ENCODE peak calls at places on chromosome 19, in seven cellular contexts. One of them, this sample, is unnamed.

GRCh38 chr19:1237754-1238372 is at the start of gene CBARP:
- DNase-seq in heart left ventricle: no peak
- DNase-seq in T-helper 2 cell: no peak
- DNase-seq in breast epithelium: no peak
- DNase-seq in GM10248: peak; percentile 55
- DNase-seq in activated CD4-positive, alpha-beta memory T cell treated with anti-CD3 and anti-CD28 coated beads, Interleukin-2, amount 10 ng/mL, durations not matched to agents 7 days and 5 days: no peak
- DNase-seq in ascending aorta: no peak
- DNase-seq in this sample: peak; percentile 59

GRCh38 chr19:4589579-4590410 is 30.3 kb upstream of the SEMA6B start:
- DNase-seq in activated CD4-positive, alpha-beta memory T cell treated with anti-CD3 and anti-CD28 coated beads, Interleukin-2, amount 10 ng/mL, durations not matched to agents 7 days and 5 days: peak; percentile 27
- DNase-seq in heart left ventricle: no peak
- DNase-seq in ascending aorta: no peak
- DNase-seq in breast epithelium: no peak
- DNase-seq in GM10248: peak; percentile 70
- DNase-seq in T-helper 2 cell: no peak
- DNase-seq in this sample: peak; percentile 68

GRCh38 chr19:40217921-40218890 is at the start of gene TTC9B:
- DNase-seq in activated CD4-positive, alpha-beta memory T cell treated with anti-CD3 and anti-CD28 coated beads, Interleukin-2, amount 10 ng/mL, durations not matched to agents 7 days and 5 days: peak; percentile 52
- DNase-seq in GM10248: peak; percentile 67
- DNase-seq in breast epithelium: no peak
- DNase-seq in heart left ventricle: peak; percentile 64
- DNase-seq in T-helper 2 cell: peak; percentile 35
- DNase-seq in ascending aorta: no peak
- DNase-seq in this sample: peak; percentile 23

GRCh38 chr19:19224852-19225494 is 13.2 kb downstream of the NCAN start:
- DNase-seq in T-helper 2 cell: peak; percentile 69
- DNase-seq in activated CD4-positive, alpha-beta memory T cell treated with anti-CD3 and anti-CD28 coated beads, Interleukin-2, amount 10 ng/mL, durations not matched to agents 7 days and 5 days: peak; percentile 82
- DNase-seq in heart left ventricle: peak; percentile 83
- DNase-seq in breast epithelium: peak; percentile 22
- DNase-seq in ascending aorta: peak; percentile 70
- DNase-seq in GM10248: peak; percentile 89
- DNase-seq in this sample: peak; percentile 99

GRCh38 chr19:17183858-17184271 is 31.3 kb upstream of the USE1 start:
- DNase-seq in breast epithelium: no peak
- DNase-seq in GM10248: peak; percentile 62
- DNase-seq in T-helper 2 cell: no peak
- DNase-seq in heart left ventricle: no peak
- DNase-seq in ascending aorta: no peak
- DNase-seq in activated CD4-positive, alpha-beta memory T cell treated with anti-CD3 and anti-CD28 coated beads, Interleukin-2, amount 10 ng/mL, durations not matched to agents 7 days and 5 days: peak; percentile 45
- DNase-seq in this sample: no peak

GRCh38 chr19:4987286-4987685 is 18.4 kb downstream of the KDM4B start:
- DNase-seq in activated CD4-positive, alpha-beta memory T cell treated with anti-CD3 and anti-CD28 coated beads, Interleukin-2, amount 10 ng/mL, durations not matched to agents 7 days and 5 days: no peak
- DNase-seq in ascending aorta: no peak
- DNase-seq in heart left ventricle: no peak
- DNase-seq in T-helper 2 cell: no peak
- DNase-seq in GM10248: no peak
- DNase-seq in breast epithelium: no peak
- DNase-seq in this sample: no peak

GRCh38 chr19:13281567-13282291 is 131.5 kb downstream of the IER2 start:
- DNase-seq in ascending aorta: no peak
- DNase-seq in activated CD4-positive, alpha-beta memory T cell treated with anti-CD3 and anti-CD28 coated beads, Interleukin-2, amount 10 ng/mL, durations not matched to agents 7 days and 5 days: no peak
- DNase-seq in heart left ventricle: no peak
- DNase-seq in GM10248: no peak
- DNase-seq in breast epithelium: no peak
- DNase-seq in T-helper 2 cell: no peak
- DNase-seq in this sample: peak; percentile 38

GRCh38 chr19:54548806-54549205 is 24.8 kb upstream of the LILRA2 start:
- DNase-seq in T-helper 2 cell: no peak
- DNase-seq in heart left ventricle: no peak
- DNase-seq in breast epithelium: no peak
- DNase-seq in activated CD4-positive, alpha-beta memory T cell treated with anti-CD3 and anti-CD28 coated beads, Interleukin-2, amount 10 ng/mL, durations not matched to agents 7 days and 5 days: no peak
- DNase-seq in GM10248: no peak
- DNase-seq in ascending aorta: no peak
- DNase-seq in this sample: no peak

GRCh38 chr19:3441986-3442329 is 38.4 kb downstream of the SMIM24 start:
- DNase-seq in T-helper 2 cell: no peak
- DNase-seq in ascending aorta: no peak
- DNase-seq in heart left ventricle: no peak
- DNase-seq in GM10248: no peak
- DNase-seq in breast epithelium: no peak
- DNase-seq in activated CD4-positive, alpha-beta memory T cell treated with anti-CD3 and anti-CD28 coated beads, Interleukin-2, amount 10 ng/mL, durations not matched to agents 7 days and 5 days: no peak
- DNase-seq in this sample: no peak

GRCh38 chr19:55283548-55284393 is at the start of gene BRSK1:
- DNase-seq in ascending aorta: peak; percentile 83
- DNase-seq in GM10248: no peak
- DNase-seq in heart left ventricle: no peak
- DNase-seq in activated CD4-positive, alpha-beta memory T cell treated with anti-CD3 and anti-CD28 coated beads, Interleukin-2, amount 10 ng/mL, durations not matched to agents 7 days and 5 days: peak; percentile 52
- DNase-seq in breast epithelium: no peak
- DNase-seq in T-helper 2 cell: no peak
- DNase-seq in this sample: peak; percentile 82

GRCh38 chr19:21698215-21698614 is 69.2 kb downstream of the ZNF100 start:
- DNase-seq in breast epithelium: no peak
- DNase-seq in activated CD4-positive, alpha-beta memory T cell treated with anti-CD3 and anti-CD28 coated beads, Interleukin-2, amount 10 ng/mL, durations not matched to agents 7 days and 5 days: no peak
- DNase-seq in T-helper 2 cell: no peak
- DNase-seq in GM10248: no peak
- DNase-seq in ascending aorta: no peak
- DNase-seq in heart left ventricle: no peak
- DNase-seq in this sample: peak; percentile 48

GRCh38 chr19:19602713-19603320 is 15.7 kb downstream of the PBX4 start:
- DNase-seq in GM10248: no peak
- DNase-seq in ascending aorta: no peak
- DNase-seq in breast epithelium: no peak
- DNase-seq in heart left ventricle: no peak
- DNase-seq in activated CD4-positive, alpha-beta memory T cell treated with anti-CD3 and anti-CD28 coated beads, Interleukin-2, amount 10 ng/mL, durations not matched to agents 7 days and 5 days: no peak
- DNase-seq in T-helper 2 cell: no peak
- DNase-seq in this sample: no peak

GRCh38 chr19:15425321-15425950 is 6.6 kb upstream of the AKAP8L start:
- DNase-seq in T-helper 2 cell: no peak
- DNase-seq in breast epithelium: no peak
- DNase-seq in heart left ventricle: no peak
- DNase-seq in GM10248: no peak
- DNase-seq in activated CD4-positive, alpha-beta memory T cell treated with anti-CD3 and anti-CD28 coated beads, Interleukin-2, amount 10 ng/mL, durations not matched to agents 7 days and 5 days: no peak
- DNase-seq in ascending aorta: no peak
- DNase-seq in this sample: no peak